ENCODE peak calls at places on chromosomes 2 and 18, in eight cellular contexts. One of them, this sample, is unnamed. For H3K4me1, the result is how much of the 10 kb centered on the place peaks cover.

GRCh38 chr2:152453129-152453642 is 118.2 kb downstream of the FMNL2 start:
- DNase-seq in thyroid gland: no peak
- DNase-seq in Peyer's patch: no peak
- DNase-seq in body of pancreas: no peak
- DNase-seq in right lobe of liver: no peak
- DNase-seq in IMR-90: peak
- DNase-seq in tibial nerve: no peak
- DNase-seq in gastrocnemius medialis: no peak
- DNase-seq in this sample: no peak

GRCh38 chr18:24656571-24656971 is 196.1 kb downstream of the HRH4 start:
- DNase-seq in thyroid gland: no peak
- DNase-seq in Peyer's patch: no peak
- DNase-seq in body of pancreas: no peak
- DNase-seq in right lobe of liver: no peak
- DNase-seq in IMR-90: peak
- DNase-seq in tibial nerve: no peak
- DNase-seq in gastrocnemius medialis: no peak
- DNase-seq in this sample: no peak

GRCh38 chr18:79834834-79835233 is 37.1 kb downstream of the KCNG2 start:
- DNase-seq in thyroid gland: no peak
- DNase-seq in Peyer's patch: no peak
- DNase-seq in body of pancreas: no peak
- DNase-seq in right lobe of liver: no peak
- DNase-seq in IMR-90: no peak
- DNase-seq in tibial nerve: no peak
- DNase-seq in gastrocnemius medialis: no peak
- DNase-seq in this sample: no peak

GRCh38 chr2:208830203-208830602 is 423.6 kb downstream of the PTH2R start:
- DNase-seq in thyroid gland: no peak
- DNase-seq in Peyer's patch: no peak
- DNase-seq in body of pancreas: no peak
- DNase-seq in right lobe of liver: no peak
- DNase-seq in IMR-90: no peak
- DNase-seq in tibial nerve: no peak
- DNase-seq in gastrocnemius medialis: no peak
- DNase-seq in this sample: no peak

GRCh38 chr2:109371481-109372170 is 242.1 kb downstream of the SEPTIN10 start:
- DNase-seq in thyroid gland: no peak
- DNase-seq in Peyer's patch: peak
- DNase-seq in body of pancreas: no peak
- DNase-seq in right lobe of liver: no peak
- DNase-seq in IMR-90: no peak
- DNase-seq in tibial nerve: no peak
- DNase-seq in gastrocnemius medialis: no peak
- DNase-seq in this sample: no peak

GRCh38 chr2:203740741-203741363 is 34.4 kb downstream of the CD28 start:
- DNase-seq in thyroid gland: no peak
- DNase-seq in Peyer's patch: no peak
- DNase-seq in body of pancreas: no peak
- DNase-seq in right lobe of liver: no peak
- DNase-seq in IMR-90: peak
- DNase-seq in tibial nerve: no peak
- DNase-seq in gastrocnemius medialis: no peak
- DNase-seq in this sample: no peak

GRCh38 chr2:200189964-200190363 is 116.5 kb upstream of the SPATS2L start:
- DNase-seq in thyroid gland: peak
- DNase-seq in Peyer's patch: no peak
- DNase-seq in body of pancreas: no peak
- DNase-seq in right lobe of liver: no peak
- DNase-seq in IMR-90: no peak
- DNase-seq in tibial nerve: no peak
- DNase-seq in gastrocnemius medialis: no peak
- DNase-seq in this sample: no peak

GRCh38 chr18:3970929-3971328 is 484.2 kb downstream of the DLGAP1 start:
- DNase-seq in thyroid gland: no peak
- DNase-seq in Peyer's patch: no peak
- DNase-seq in body of pancreas: no peak
- DNase-seq in right lobe of liver: no peak
- DNase-seq in IMR-90: no peak
- DNase-seq in tibial nerve: no peak
- DNase-seq in gastrocnemius medialis: no peak
- DNase-seq in this sample: peak

GRCh38 chr2:10700078-10700803 is 10.5 kb upstream of the NOL10 start:
- DNase-seq in thyroid gland: no peak
- DNase-seq in Peyer's patch: no peak
- DNase-seq in body of pancreas: no peak
- DNase-seq in right lobe of liver: no peak
- DNase-seq in IMR-90: peak
- DNase-seq in tibial nerve: no peak
- DNase-seq in gastrocnemius medialis: no peak
- DNase-seq in this sample: no peak

GRCh38 chr2:220076734-220077133 is 449.3 kb downstream of the SLC4A3 start:
- DNase-seq in thyroid gland: peak
- DNase-seq in Peyer's patch: no peak
- DNase-seq in body of pancreas: no peak
- DNase-seq in right lobe of liver: no peak
- DNase-seq in IMR-90: peak
- DNase-seq in tibial nerve: peak
- DNase-seq in gastrocnemius medialis: peak
- DNase-seq in this sample: no peak

GRCh38 chr2:238669581-238670340 is 178.1 kb upstream of the TWIST2 start:
- DNase-seq in thyroid gland: no peak
- DNase-seq in Peyer's patch: no peak
- DNase-seq in body of pancreas: no peak
- DNase-seq in right lobe of liver: no peak
- DNase-seq in IMR-90: no peak
- DNase-seq in tibial nerve: no peak
- DNase-seq in gastrocnemius medialis: no peak
- DNase-seq in this sample: no peak

GRCh38 chr2:44768438-44769236 is 172.9 kb upstream of the SIX3 start:
- DNase-seq in thyroid gland: no peak
- DNase-seq in Peyer's patch: no peak
- DNase-seq in body of pancreas: no peak
- DNase-seq in right lobe of liver: no peak
- DNase-seq in IMR-90: no peak
- DNase-seq in tibial nerve: no peak
- DNase-seq in gastrocnemius medialis: no peak
- DNase-seq in this sample: no peak

GRCh38 chr2:40554665-40555294 is 102.9 kb upstream of the SLC8A1 start:
- DNase-seq in thyroid gland: peak
- DNase-seq in Peyer's patch: peak
- DNase-seq in body of pancreas: peak
- DNase-seq in right lobe of liver: peak
- DNase-seq in IMR-90: peak
- DNase-seq in tibial nerve: peak
- DNase-seq in gastrocnemius medialis: peak
- DNase-seq in this sample: peak

GRCh38 chr18:36762074-36762473 is 66.7 kb downstream of the TPGS2 start:
- DNase-seq in thyroid gland: no peak
- DNase-seq in Peyer's patch: no peak
- DNase-seq in body of pancreas: no peak
- DNase-seq in right lobe of liver: no peak
- DNase-seq in IMR-90: peak
- DNase-seq in tibial nerve: no peak
- DNase-seq in gastrocnemius medialis: no peak
- DNase-seq in this sample: no peak

GRCh38 chr2:12169721-12170120 is 423.3 kb downstream of the LPIN1 start:
- DNase-seq in thyroid gland: peak
- DNase-seq in Peyer's patch: no peak
- DNase-seq in body of pancreas: no peak
- DNase-seq in right lobe of liver: peak
- DNase-seq in IMR-90: peak
- DNase-seq in tibial nerve: no peak
- DNase-seq in gastrocnemius medialis: peak
- DNase-seq in this sample: peak

GRCh38 chr18:35939166-35939565 is 33.3 kb upstream of the RMP24 start:
- DNase-seq in thyroid gland: no peak
- DNase-seq in Peyer's patch: no peak
- DNase-seq in body of pancreas: no peak
- DNase-seq in right lobe of liver: no peak
- DNase-seq in IMR-90: no peak
- DNase-seq in tibial nerve: no peak
- DNase-seq in gastrocnemius medialis: no peak
- DNase-seq in this sample: no peak

GRCh38 chr2:172094319-172095145 is 8.2 kb downstream of the DLX2 start:
- DNase-seq in thyroid gland: no peak
- DNase-seq in Peyer's patch: peak
- DNase-seq in body of pancreas: no peak
- DNase-seq in right lobe of liver: no peak
- DNase-seq in IMR-90: no peak
- DNase-seq in tibial nerve: no peak
- DNase-seq in gastrocnemius medialis: no peak
- DNase-seq in this sample: no peak

GRCh38 chr2:198488964-198489363 is 684.6 kb downstream of the PLCL1 start:
- DNase-seq in thyroid gland: no peak
- DNase-seq in Peyer's patch: no peak
- DNase-seq in body of pancreas: no peak
- DNase-seq in right lobe of liver: no peak
- DNase-seq in IMR-90: no peak
- DNase-seq in tibial nerve: no peak
- DNase-seq in gastrocnemius medialis: no peak
- DNase-seq in this sample: no peak

GRCh38 chr18:79863161-79863945 is 65.6 kb downstream of the KCNG2 start:
- DNase-seq in thyroid gland: no peak
- DNase-seq in Peyer's patch: no peak
- DNase-seq in body of pancreas: no peak
- DNase-seq in right lobe of liver: no peak
- DNase-seq in IMR-90: no peak
- DNase-seq in tibial nerve: no peak
- DNase-seq in gastrocnemius medialis: no peak
- DNase-seq in this sample: no peak

GRCh38 chr2:232435805-232436204 is 20.1 kb upstream of the ALPI start:
- DNase-seq in thyroid gland: no peak
- DNase-seq in Peyer's patch: peak
- DNase-seq in body of pancreas: no peak
- DNase-seq in right lobe of liver: no peak
- DNase-seq in IMR-90: no peak
- DNase-seq in tibial nerve: no peak
- DNase-seq in gastrocnemius medialis: no peak
- DNase-seq in this sample: no peak

GRCh38 chr2:240568678-240569522 is 616 bp downstream of the RNPEPL1 start:
- DNase-seq in thyroid gland: peak
- DNase-seq in Peyer's patch: peak
- DNase-seq in body of pancreas: peak
- DNase-seq in right lobe of liver: peak
- DNase-seq in IMR-90: peak
- DNase-seq in tibial nerve: peak
- DNase-seq in gastrocnemius medialis: peak
- DNase-seq in this sample: peak

DNA sequence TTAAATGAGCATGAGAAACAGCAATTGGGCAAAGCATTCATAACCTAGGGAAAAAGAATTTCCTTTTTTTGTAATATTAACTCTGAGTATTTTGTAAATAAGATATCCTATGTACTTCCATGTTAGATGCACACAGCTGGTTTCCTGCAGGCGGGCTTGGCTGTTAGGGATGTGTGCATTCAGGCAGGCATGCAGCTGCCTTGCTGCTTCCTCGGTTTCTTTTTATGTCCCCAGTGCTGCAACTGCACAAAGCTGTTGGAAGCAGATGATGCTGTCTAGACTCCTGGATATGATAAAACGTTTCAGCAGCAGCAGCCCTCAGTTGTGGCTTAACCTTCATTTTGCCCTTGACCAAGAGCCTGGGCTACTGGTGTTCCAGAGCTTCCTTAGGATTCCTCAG is 89.5 kb upstream of the EML6 start:
- DNase-seq in thyroid gland: no peak
- DNase-seq in Peyer's patch: no peak
- DNase-seq in body of pancreas: no peak
- DNase-seq in right lobe of liver: no peak
- DNase-seq in IMR-90: no peak
- DNase-seq in tibial nerve: no peak
- DNase-seq in gastrocnemius medialis: no peak
- DNase-seq in this sample: no peak
- H3K4me1 ChIP-seq in thyroid gland: under half
- H3K4me1 ChIP-seq in Peyer's patch: under half
- H3K4me1 ChIP-seq in body of pancreas: half or more
- H3K4me1 ChIP-seq in right lobe of liver: under half
- H3K4me1 ChIP-seq in IMR-90: under half
- H3K4me1 ChIP-seq in tibial nerve: under half
- H3K4me1 ChIP-seq in gastrocnemius medialis: half or more
- H3K4me1 ChIP-seq in this sample: under half

GRCh38 chr2:104420953-104421352 is 433.0 kb upstream of the POU3F3 start:
- DNase-seq in thyroid gland: no peak
- DNase-seq in Peyer's patch: no peak
- DNase-seq in body of pancreas: no peak
- DNase-seq in right lobe of liver: no peak
- DNase-seq in IMR-90: no peak
- DNase-seq in tibial nerve: no peak
- DNase-seq in gastrocnemius medialis: no peak
- DNase-seq in this sample: no peak
- TF ChIP-seq POLR2A in thyroid gland: no peak
- TF ChIP-seq POLR2A in Peyer's patch: no peak
- TF ChIP-seq POLR2A in body of pancreas: no peak
- TF ChIP-seq POLR2A in right lobe of liver: no peak
- TF ChIP-seq POLR2A in IMR-90: no peak
- TF ChIP-seq POLR2A in tibial nerve: no peak
- TF ChIP-seq POLR2A in gastrocnemius medialis: no peak
- TF ChIP-seq POLR2A in this sample: no peak

GRCh38 chr18:77135339-77136075 is 2.9 kb upstream of the MBP start:
- DNase-seq in thyroid gland: no peak
- DNase-seq in Peyer's patch: no peak
- DNase-seq in body of pancreas: no peak
- DNase-seq in right lobe of liver: no peak
- DNase-seq in IMR-90: no peak
- DNase-seq in tibial nerve: no peak
- DNase-seq in gastrocnemius medialis: no peak
- DNase-seq in this sample: no peak

GRCh38 chr18:77133051-77133919 is 702 bp upstream of the MBP start:
- DNase-seq in thyroid gland: peak
- DNase-seq in Peyer's patch: no peak
- DNase-seq in body of pancreas: peak
- DNase-seq in right lobe of liver: no peak
- DNase-seq in IMR-90: no peak
- DNase-seq in tibial nerve: no peak
- DNase-seq in gastrocnemius medialis: peak
- DNase-seq in this sample: no peak

GRCh38 chr18:77136076-77136718 is 3.6 kb upstream of the MBP start:
- DNase-seq in thyroid gland: no peak
- DNase-seq in Peyer's patch: no peak
- DNase-seq in body of pancreas: no peak
- DNase-seq in right lobe of liver: no peak
- DNase-seq in IMR-90: no peak
- DNase-seq in tibial nerve: no peak
- DNase-seq in gastrocnemius medialis: no peak
- DNase-seq in this sample: no peak

GRCh38 chr18:77133920-77134496 is 1.4 kb upstream of the MBP start:
- DNase-seq in thyroid gland: peak
- DNase-seq in Peyer's patch: peak
- DNase-seq in body of pancreas: peak
- DNase-seq in right lobe of liver: peak
- DNase-seq in IMR-90: no peak
- DNase-seq in tibial nerve: peak
- DNase-seq in gastrocnemius medialis: peak
- DNase-seq in this sample: peak

GRCh38 chr18:77134611-77135010 is 2.0 kb upstream of the MBP start:
- DNase-seq in thyroid gland: no peak
- DNase-seq in Peyer's patch: no peak
- DNase-seq in body of pancreas: no peak
- DNase-seq in right lobe of liver: no peak
- DNase-seq in IMR-90: no peak
- DNase-seq in tibial nerve: no peak
- DNase-seq in gastrocnemius medialis: no peak
- DNase-seq in this sample: no peak
- H3K4me1 ChIP-seq in thyroid gland: under half
- H3K4me1 ChIP-seq in Peyer's patch: under half
- H3K4me1 ChIP-seq in body of pancreas: under half
- H3K4me1 ChIP-seq in right lobe of liver: under half
- H3K4me1 ChIP-seq in IMR-90: under half
- H3K4me1 ChIP-seq in tibial nerve: under half
- H3K4me1 ChIP-seq in gastrocnemius medialis: under half
- H3K4me1 ChIP-seq in this sample: under half

GRCh38 chr2:99490088-99491065 is 560 bp upstream of the REV1 start:
- DNase-seq in thyroid gland: peak
- DNase-seq in Peyer's patch: peak
- DNase-seq in body of pancreas: peak
- DNase-seq in right lobe of liver: peak
- DNase-seq in IMR-90: peak
- DNase-seq in tibial nerve: peak
- DNase-seq in gastrocnemius medialis: peak
- DNase-seq in this sample: peak
- TF ChIP-seq POLR2A in thyroid gland: no peak
- TF ChIP-seq POLR2A in Peyer's patch: no peak
- TF ChIP-seq POLR2A in body of pancreas: peak
- TF ChIP-seq POLR2A in right lobe of liver: no peak
- TF ChIP-seq POLR2A in IMR-90: no peak
- TF ChIP-seq POLR2A in tibial nerve: no peak
- TF ChIP-seq POLR2A in gastrocnemius medialis: no peak
- TF ChIP-seq POLR2A in this sample: peak

This sample was measured in adrenal gland.